ENCODE peak calls at places on chromosome 17, in four cellular contexts. Z is stomach, A is tibial artery, D is GM20000. M is an unnamed sample.

GRCh38 chr17:7113273-7114071 is 1.1 kb downstream of the ASGR2 start:
- DNase-seq in A (no peak), D (no peak), Z (no peak), M (no peak)

GRCh38 chr17:17403899-17404576 is 72.8 kb upstream of the MED9 start:
- DNase-seq in Z (no peak), A (no peak), D (no peak), M (peak; percentile 30)

GRCh38 chr17:57480438-57481196 is 224.3 kb downstream of the MSI2 start:
- DNase-seq in D (no peak), A (no peak), Z (no peak), M (no peak)

GRCh38 chr17:60392042-60392844 is at the start of gene USP32:
- DNase-seq in D (peak; percentile 95), A (peak; percentile 99), Z (peak; percentile 98), M (peak; percentile 94)

GRCh38 chr17:60077672-60078519 is 825 bp downstream of the HEATR6 start:
- DNase-seq in Z (no peak), A (no peak), D (peak; percentile 39), M (no peak)

GRCh38 chr17:57585341-57586098 is 159.6 kb downstream of the CCDC182 start:
- DNase-seq in A (no peak), Z (no peak), D (no peak), M (no peak)

GRCh38 chr17:64679710-64680216 is 17.7 kb upstream of the SMURF2 start:
- DNase-seq in Z (no peak), A (no peak), D (no peak), M (no peak)

GRCh38 chr17:10729334-10730193 is at the start of gene TMEM220:
- DNase-seq in Z (peak; percentile 82), A (peak; percentile 91), D (peak; percentile 75), M (peak; percentile 54)

GRCh38 chr17:7818026-7818425 is 16.0 kb upstream of the KDM6B start:
- DNase-seq in D (no peak), Z (no peak), A (no peak), M (no peak)

GRCh38 chr17:10547351-10547750 is 2.1 kb downstream of the MYH2 start:
- DNase-seq in D (no peak), Z (no peak), A (no peak), M (no peak)

GRCh38 chr17:78391843-78392242 is 13.4 kb downstream of the PGS1 start:
- DNase-seq in A (no peak), D (no peak), Z (no peak), M (no peak)

DNA sequence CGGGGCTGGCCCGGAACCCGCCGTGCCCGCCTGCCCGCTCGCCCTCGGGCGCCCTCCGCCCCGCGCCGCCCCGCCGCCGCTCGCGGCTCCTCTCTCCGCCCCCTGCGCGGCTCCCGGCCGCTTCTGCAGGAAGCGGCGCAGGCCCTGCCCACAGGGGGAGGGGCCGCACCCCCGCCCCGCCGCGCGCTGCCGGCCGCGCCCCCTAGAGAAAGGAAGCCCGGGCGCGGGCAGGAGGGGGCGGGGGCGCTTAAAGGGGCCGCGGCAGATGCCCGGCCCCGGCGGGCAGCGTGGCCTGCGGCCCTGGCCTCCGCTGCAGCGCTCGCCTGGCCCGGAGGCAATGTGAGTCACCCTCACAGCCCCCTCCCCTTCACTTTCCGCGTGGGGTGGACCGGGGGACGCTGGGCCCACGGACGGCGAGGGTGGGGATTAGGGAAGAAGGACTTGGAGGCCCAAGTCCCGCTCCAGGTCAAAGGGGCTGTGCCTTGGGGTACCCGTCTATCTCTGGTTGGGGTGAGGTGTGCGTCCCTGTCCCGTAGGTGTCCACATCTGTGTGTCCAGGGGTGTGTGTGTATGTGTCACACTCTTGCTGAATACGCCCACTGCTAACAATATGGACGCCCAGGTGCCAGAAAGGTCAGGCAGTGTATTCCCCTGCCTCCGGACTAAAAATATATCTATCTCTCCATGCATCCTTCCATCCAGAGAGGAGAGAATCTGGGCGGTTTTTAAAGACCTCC is at the start of gene GIT1:
- DNase-seq in Z (peak; percentile 90), D (peak; percentile 99), A (peak; percentile 92), M (peak; percentile 88)
- TF ChIP-seq CTCF in Z (no peak), D (no peak), A (peak; percentile 14), M (no peak)

GRCh38 chr17:82915697-82916027 is 75.8 kb upstream of the ZNF750 start:
- DNase-seq in A (no peak), Z (no peak), D (no peak), M (peak; percentile 30)

GRCh38 chr17:82920150-82920549 is 80.3 kb upstream of the ZNF750 start:
- DNase-seq in Z (no peak), A (no peak), D (no peak), M (no peak)

GRCh38 chr17:82915010-82915696 is 75.3 kb upstream of the ZNF750 start:
- DNase-seq in A (no peak), Z (no peak), D (peak; percentile 55), M (no peak)

GRCh38 chr17:82918508-82918907 is 78.7 kb upstream of the ZNF750 start:
- DNase-seq in A (no peak), Z (no peak), D (no peak), M (no peak)

GRCh38 chr17:82917656-82918345 is 78.0 kb upstream of the ZNF750 start:
- DNase-seq in D (no peak), A (no peak), Z (no peak), M (no peak)
- TF ChIP-seq CTCF in D (no peak), A (no peak), Z (no peak), M (no peak)

GRCh38 chr17:81091134-81091530 is 56.2 kb downstream of the BAIAP2 start:
- DNase-seq in A (no peak), Z (no peak), D (no peak), M (no peak)
- TF ChIP-seq CTCF in A (no peak), Z (no peak), D (no peak), M (no peak)

DNA sequence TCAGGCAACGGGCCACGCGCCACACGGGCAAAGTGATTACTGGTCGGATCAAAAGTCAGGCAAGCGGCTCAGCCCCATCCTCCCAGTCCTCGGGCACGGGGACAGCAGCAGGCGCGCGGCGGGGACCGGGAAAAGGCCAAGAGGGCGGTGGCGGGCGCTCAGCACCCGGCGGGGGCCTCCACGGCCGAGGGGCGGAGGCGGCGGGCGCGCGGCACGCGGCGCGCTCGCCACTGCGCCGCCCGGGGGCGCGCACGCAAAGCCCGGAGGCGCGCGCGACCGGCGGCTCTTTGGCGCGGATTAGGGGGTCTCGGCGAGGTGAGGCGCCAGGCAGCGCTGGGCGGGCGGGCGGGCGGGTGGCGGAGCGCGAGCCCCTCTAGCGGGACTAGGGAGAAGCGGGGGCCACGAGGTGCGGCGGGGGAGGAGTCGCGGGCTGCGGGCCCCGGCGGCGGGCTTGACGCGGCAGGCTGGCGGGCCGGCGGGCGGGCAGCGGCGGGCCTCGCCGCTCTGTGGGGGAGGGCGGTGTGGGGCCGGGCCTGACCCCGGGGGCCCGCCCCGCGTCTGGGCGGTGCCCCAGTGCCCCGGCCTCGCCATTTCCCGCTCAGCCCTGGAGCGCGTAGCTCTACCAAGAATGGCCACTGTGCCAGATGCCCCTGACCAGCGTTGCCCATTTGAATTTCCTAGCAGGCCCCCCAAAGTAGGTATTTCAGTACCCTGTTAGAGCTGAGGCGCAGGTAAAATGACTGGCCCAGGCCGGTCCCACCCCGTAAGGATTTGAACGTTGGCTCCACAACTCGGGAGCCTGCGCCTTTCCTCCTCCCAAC is at the start of the genes ACACA and TADA2A:
- DNase-seq in Z (peak; percentile 82), D (peak; percentile 97), A (peak; percentile 87), M (peak; percentile 78)
- TF ChIP-seq CTCF in Z (no peak), D (no peak), A (peak; percentile 27), M (no peak)

GRCh38 chr17:80742091-80742490 is 197.5 kb downstream of the RPTOR start:
- DNase-seq in Z (no peak), A (no peak), D (no peak), M (no peak)

GRCh38 chr17:80738020-80738380 is 193.4 kb downstream of the RPTOR start:
- DNase-seq in D (no peak), A (no peak), Z (no peak), M (no peak)

GRCh38 chr17:80738406-80738805 is 193.8 kb downstream of the RPTOR start:
- DNase-seq in D (peak; percentile 47), A (no peak), Z (no peak), M (no peak)

GRCh38 chr17:80738987-80739730 is 194.5 kb downstream of the RPTOR start:
- DNase-seq in A (no peak), D (peak; percentile 48), Z (no peak), M (no peak)

GRCh38 chr17:80737106-80738019 is 192.7 kb downstream of the RPTOR start:
- DNase-seq in Z (no peak), D (peak; percentile 84), A (no peak), M (peak; percentile 59)
- TF ChIP-seq CTCF in Z (no peak), D (peak; percentile 39), A (no peak), M (no peak)

DNA sequence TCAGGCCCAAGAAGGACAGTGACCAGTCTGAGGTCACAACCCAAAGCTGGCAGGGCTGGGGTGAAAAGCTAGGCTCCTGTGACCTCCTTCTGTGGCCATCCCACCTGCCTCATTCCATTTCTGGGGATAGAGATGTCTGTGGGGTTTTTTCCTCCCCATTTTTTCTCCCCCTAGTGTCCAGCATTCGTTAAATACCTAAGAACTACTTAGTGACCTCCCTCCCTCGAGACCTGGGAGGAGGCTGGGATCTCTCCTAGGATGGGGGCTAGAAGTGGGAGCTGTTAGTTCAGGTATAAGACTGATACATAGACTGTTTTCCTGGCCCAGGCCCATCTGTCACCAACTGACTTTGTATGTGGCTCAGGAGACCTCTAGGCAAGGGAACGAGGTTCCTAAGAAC is 20.5 kb upstream of the STAC2 start:
- DNase-seq in A (peak; percentile 29), Z (no peak), D (no peak), M (no peak)
- TF ChIP-seq CTCF in A (no peak), Z (no peak), D (no peak), M (no peak)

GRCh38 chr17:66449418-66449977 is 147.1 kb downstream of the PRKCA start:
- DNase-seq in D (no peak), A (no peak), Z (no peak), M (no peak)

GRCh38 chr17:66448008-66448644 is 145.7 kb downstream of the PRKCA start:
- DNase-seq in Z (no peak), D (no peak), A (no peak), M (no peak)

GRCh38 chr17:66450008-66450856 is 147.8 kb downstream of the PRKCA start:
- DNase-seq in Z (no peak), D (no peak), A (no peak), M (no peak)

GRCh38 chr17:66450857-66451158 is 148.4 kb downstream of the PRKCA start:
- DNase-seq in D (no peak), Z (no peak), A (no peak), M (no peak)

GRCh38 chr17:66451188-66452149 is 149.1 kb downstream of the PRKCA start:
- DNase-seq in Z (peak; percentile 40), A (no peak), D (no peak), M (no peak)
- TF ChIP-seq CTCF in Z (no peak), A (no peak), D (no peak), M (no peak)

M was measured in activated B cell treated with CpG ODN at 0.5 μM for 24 hours.